ENCODE peak calls at places on chromosomes 5 and 9, in ten cellular contexts. E is COR-L47; D is spleen; B is T1000; O is activated naive CD4-positive, alpha-beta T cell treated with Interleukin-2 at 50 U/mL for 16 hours; L is IMR-90; N is fibroblast of gingiva; G is colonic mucosa; I is effector CD8-positive, alpha-beta T cell; J is HFFc6. K is an unnamed sample.

GRCh38 chr5:123344819-123345426 is 78.3 kb downstream of the CEP120 start:
- DNase-seq in E (peak), D (no peak), B (no peak), O (no peak), L (peak), N (peak), G (no peak), I (no peak), J (peak), K (peak)

GRCh38 chr5:83322273-83322924 is 149.1 kb upstream of the VCAN start:
- DNase-seq in E (no peak), D (no peak), B (no peak), O (no peak), L (no peak), N (no peak), G (no peak), I (no peak), J (peak), K (no peak)

GRCh38 chr5:133269707-133270106 is 217.9 kb downstream of the HSPA4 start:
- DNase-seq in E (no peak), D (no peak), B (no peak), O (no peak), L (no peak), N (no peak), G (no peak), I (no peak), J (no peak), K (no peak)

GRCh38 chr5:113663879-113664278 is 150.4 kb downstream of the YTHDC2 start:
- DNase-seq in E (peak), D (no peak), B (no peak), O (peak), L (peak), N (no peak), G (peak), I (no peak), J (peak), K (no peak)

GRCh38 chr5:173279166-173279565 is 44.2 kb upstream of the NKX2-5 start:
- DNase-seq in E (no peak), D (no peak), B (no peak), O (no peak), L (no peak), N (no peak), G (no peak), I (no peak), J (no peak), K (no peak)

GRCh38 chr9:13552606-13553215 is 273.2 kb upstream of the MPDZ start:
- DNase-seq in E (peak), D (no peak), B (no peak), O (no peak), L (no peak), N (no peak), G (no peak), I (no peak), J (no peak), K (peak)

GRCh38 chr5:151222769-151223446 is 984 bp downstream of the CCDC69 start:
- DNase-seq in E (no peak), D (peak), B (no peak), O (peak), L (no peak), N (no peak), G (peak), I (no peak), J (no peak), K (no peak)

GRCh38 chr9:133321411-133321935 is 14.5 kb downstream of the SURF6 start:
- DNase-seq in E (no peak), D (peak), B (no peak), O (no peak), L (no peak), N (no peak), G (no peak), I (no peak), J (no peak), K (no peak)

GRCh38 chr5:176547811-176548210 is 1.3 kb upstream of the CDHR2 start:
- DNase-seq in E (no peak), D (no peak), B (no peak), O (peak), L (no peak), N (no peak), G (peak), I (no peak), J (no peak), K (no peak)

GRCh38 chr9:1055156-1055555 is 5.0 kb downstream of the DMRT2 start:
- DNase-seq in E (no peak), D (no peak), B (no peak), O (no peak), L (no peak), N (no peak), G (no peak), I (no peak), J (no peak), K (no peak)

GRCh38 chr9:83596899-83597504 is 25.9 kb upstream of the IDNK start:
- DNase-seq in E (peak), D (no peak), B (no peak), O (peak), L (no peak), N (no peak), G (peak), I (no peak), J (peak), K (peak)

GRCh38 chr9:98248737-98249474 is 6.5 kb downstream of the TBC1D2 start:
- DNase-seq in E (no peak), D (peak), B (peak), O (peak), L (peak), N (peak), G (peak), I (no peak), J (peak), K (no peak)

GRCh38 chr5:128213340-128213739 is 129.8 kb downstream of the SLC12A2 start:
- DNase-seq in E (peak), D (no peak), B (no peak), O (peak), L (peak), N (peak), G (peak), I (no peak), J (peak), K (peak)

GRCh38 chr9:18297532-18297872 is 176.5 kb upstream of the ADAMTSL1 start:
- DNase-seq in E (peak), D (no peak), B (no peak), O (no peak), L (no peak), N (no peak), G (no peak), I (no peak), J (no peak), K (peak)

GRCh38 chr5:176948458-176948857 is 49.3 kb upstream of the HK3 start:
- DNase-seq in E (no peak), D (no peak), B (no peak), O (no peak), L (no peak), N (no peak), G (no peak), I (no peak), J (peak), K (no peak)

GRCh38 chr5:19270153-19270552 is 717.8 kb downstream of the CDH18 start:
- DNase-seq in E (no peak), D (no peak), B (no peak), O (no peak), L (no peak), N (no peak), G (no peak), I (no peak), J (no peak), K (no peak)

GRCh38 chr5:13553896-13554295 is 390.6 kb downstream of the DNAH5 start:
- DNase-seq in E (no peak), D (no peak), B (no peak), O (no peak), L (no peak), N (no peak), G (no peak), I (no peak), J (no peak), K (no peak)

GRCh38 chr5:154344461-154344860 is 101.3 kb upstream of the SAP30L start:
- DNase-seq in E (no peak), D (no peak), B (no peak), O (no peak), L (no peak), N (no peak), G (no peak), I (no peak), J (no peak), K (no peak)

GRCh38 chr5:43780586-43780985 is 177.6 kb downstream of the NNT start:
- DNase-seq in E (no peak), D (no peak), B (no peak), O (no peak), L (peak), N (peak), G (no peak), I (no peak), J (no peak), K (no peak)

GRCh38 chr5:158463971-158464370 is 605.0 kb upstream of the CLINT1 start:
- DNase-seq in E (no peak), D (no peak), B (no peak), O (no peak), L (peak), N (peak), G (no peak), I (no peak), J (no peak), K (no peak)

GRCh38 chr9:18905033-18905882 is 127.8 kb downstream of the SAXO1 start:
- DNase-seq in E (no peak), D (no peak), B (peak), O (no peak), L (peak), N (no peak), G (no peak), I (no peak), J (peak), K (no peak)

GRCh38 chr9:125407974-125408900 is 146.6 kb downstream of the GAPVD1 start:
- DNase-seq in E (peak), D (peak), B (peak), O (peak), L (peak), N (peak), G (peak), I (peak), J (peak), K (peak)

GRCh38 chr5:139755892-139756671 is 39.5 kb upstream of the PSD2 start:
- DNase-seq in E (peak), D (no peak), B (no peak), O (no peak), L (no peak), N (no peak), G (no peak), I (no peak), J (no peak), K (peak)

GRCh38 chr9:120398286-120398685 is 181.7 kb downstream of the CDK5RAP2 start:
- DNase-seq in E (no peak), D (no peak), B (no peak), O (no peak), L (peak), N (peak), G (no peak), I (no peak), J (no peak), K (no peak)